ENCODE peak calls at places on chromosomes 7 and 10, in seven cellular contexts. One of them, this sample, is unnamed.

GRCh38 chr10:79601939-79602338 is 8.8 kb upstream of the SFTPA1 start:
- DNase-seq in HEK293T: no peak
- DNase-seq in SJCRH30: no peak
- DNase-seq in stimulated activated CD4-positive, alpha-beta T cell treated with anti-CD3 and anti-CD28 coated beads, Interleukin-4, amount 100 ng/mL, for 24 hours: no peak
- DNase-seq in M059J: no peak
- DNase-seq in natural killer cell treated with Interleukin-12 subunit alpha and Interleukin-12 subunit beta and Interleukin-15 and Interleukin-18, amount 100 ng/mL, for 72 hours: no peak
- DNase-seq in GM03348: no peak
- DNase-seq in this sample: no peak

GRCh38 chr10:114281461-114281860 is 42.4 kb downstream of the VWA2 start:
- DNase-seq in natural killer cell treated with Interleukin-12 subunit alpha and Interleukin-12 subunit beta and Interleukin-15 and Interleukin-18, amount 100 ng/mL, for 72 hours: no peak
- DNase-seq in M059J: no peak
- DNase-seq in stimulated activated CD4-positive, alpha-beta T cell treated with anti-CD3 and anti-CD28 coated beads, Interleukin-4, amount 100 ng/mL, for 24 hours: no peak
- DNase-seq in GM03348: no peak
- DNase-seq in HEK293T: no peak
- DNase-seq in SJCRH30: no peak
- DNase-seq in this sample: no peak

GRCh38 chr10:31739146-31739545 is 189.5 kb downstream of the ARHGAP12 start:
- DNase-seq in GM03348: no peak
- DNase-seq in stimulated activated CD4-positive, alpha-beta T cell treated with anti-CD3 and anti-CD28 coated beads, Interleukin-4, amount 100 ng/mL, for 24 hours: no peak
- DNase-seq in SJCRH30: no peak
- DNase-seq in HEK293T: no peak
- DNase-seq in M059J: no peak
- DNase-seq in natural killer cell treated with Interleukin-12 subunit alpha and Interleukin-12 subunit beta and Interleukin-15 and Interleukin-18, amount 100 ng/mL, for 72 hours: no peak
- DNase-seq in this sample: no peak

GRCh38 chr10:116001266-116001857 is 271.6 kb downstream of the GFRA1 start:
- DNase-seq in SJCRH30: no peak
- DNase-seq in M059J: peak; percentile 24
- DNase-seq in stimulated activated CD4-positive, alpha-beta T cell treated with anti-CD3 and anti-CD28 coated beads, Interleukin-4, amount 100 ng/mL, for 24 hours: no peak
- DNase-seq in natural killer cell treated with Interleukin-12 subunit alpha and Interleukin-12 subunit beta and Interleukin-15 and Interleukin-18, amount 100 ng/mL, for 72 hours: no peak
- DNase-seq in HEK293T: peak; percentile 37
- DNase-seq in GM03348: no peak
- DNase-seq in this sample: no peak

GRCh38 chr7:107658467-107658866 is 2.2 kb upstream of the SLC26A4 start:
- DNase-seq in HEK293T: no peak
- DNase-seq in M059J: no peak
- DNase-seq in GM03348: peak; percentile 9
- DNase-seq in SJCRH30: no peak
- DNase-seq in natural killer cell treated with Interleukin-12 subunit alpha and Interleukin-12 subunit beta and Interleukin-15 and Interleukin-18, amount 100 ng/mL, for 72 hours: no peak
- DNase-seq in stimulated activated CD4-positive, alpha-beta T cell treated with anti-CD3 and anti-CD28 coated beads, Interleukin-4, amount 100 ng/mL, for 24 hours: no peak
- DNase-seq in this sample: no peak

GRCh38 chr10:132533571-132534260 is 3.9 kb upstream of the INPP5A start:
- DNase-seq in GM03348: no peak
- DNase-seq in stimulated activated CD4-positive, alpha-beta T cell treated with anti-CD3 and anti-CD28 coated beads, Interleukin-4, amount 100 ng/mL, for 24 hours: no peak
- DNase-seq in M059J: no peak
- DNase-seq in SJCRH30: no peak
- DNase-seq in HEK293T: no peak
- DNase-seq in natural killer cell treated with Interleukin-12 subunit alpha and Interleukin-12 subunit beta and Interleukin-15 and Interleukin-18, amount 100 ng/mL, for 72 hours: peak; percentile 58
- DNase-seq in this sample: no peak

GRCh38 chr7:44793919-44794715 is 2.4 kb upstream of the PPIA start:
- DNase-seq in GM03348: no peak
- DNase-seq in HEK293T: no peak
- DNase-seq in M059J: peak; percentile 95
- DNase-seq in stimulated activated CD4-positive, alpha-beta T cell treated with anti-CD3 and anti-CD28 coated beads, Interleukin-4, amount 100 ng/mL, for 24 hours: no peak
- DNase-seq in natural killer cell treated with Interleukin-12 subunit alpha and Interleukin-12 subunit beta and Interleukin-15 and Interleukin-18, amount 100 ng/mL, for 72 hours: no peak
- DNase-seq in SJCRH30: no peak
- DNase-seq in this sample: no peak

GRCh38 chr10:132715791-132716680 is 69.9 kb downstream of the NKX6-2 start:
- DNase-seq in GM03348: no peak
- DNase-seq in stimulated activated CD4-positive, alpha-beta T cell treated with anti-CD3 and anti-CD28 coated beads, Interleukin-4, amount 100 ng/mL, for 24 hours: no peak
- DNase-seq in SJCRH30: no peak
- DNase-seq in M059J: no peak
- DNase-seq in HEK293T: no peak
- DNase-seq in natural killer cell treated with Interleukin-12 subunit alpha and Interleukin-12 subunit beta and Interleukin-15 and Interleukin-18, amount 100 ng/mL, for 72 hours: peak; percentile 32
- DNase-seq in this sample: peak; percentile 44

GRCh38 chr10:79465341-79465740 is 19.9 kb upstream of the ZCCHC24 start:
- DNase-seq in natural killer cell treated with Interleukin-12 subunit alpha and Interleukin-12 subunit beta and Interleukin-15 and Interleukin-18, amount 100 ng/mL, for 72 hours: no peak
- DNase-seq in SJCRH30: no peak
- DNase-seq in GM03348: no peak
- DNase-seq in stimulated activated CD4-positive, alpha-beta T cell treated with anti-CD3 and anti-CD28 coated beads, Interleukin-4, amount 100 ng/mL, for 24 hours: no peak
- DNase-seq in M059J: no peak
- DNase-seq in HEK293T: no peak
- DNase-seq in this sample: no peak

GRCh38 chr7:5216931-5217330 is 26.9 kb downstream of the WIPI2 start:
- DNase-seq in natural killer cell treated with Interleukin-12 subunit alpha and Interleukin-12 subunit beta and Interleukin-15 and Interleukin-18, amount 100 ng/mL, for 72 hours: no peak
- DNase-seq in M059J: no peak
- DNase-seq in HEK293T: no peak
- DNase-seq in GM03348: no peak
- DNase-seq in stimulated activated CD4-positive, alpha-beta T cell treated with anti-CD3 and anti-CD28 coated beads, Interleukin-4, amount 100 ng/mL, for 24 hours: no peak
- DNase-seq in SJCRH30: no peak
- DNase-seq in this sample: no peak

GRCh38 chr7:114533151-114533550 is 118.5 kb downstream of the FOXP2 start:
- DNase-seq in HEK293T: peak; percentile 4
- DNase-seq in stimulated activated CD4-positive, alpha-beta T cell treated with anti-CD3 and anti-CD28 coated beads, Interleukin-4, amount 100 ng/mL, for 24 hours: no peak
- DNase-seq in M059J: no peak
- DNase-seq in SJCRH30: peak; percentile 29
- DNase-seq in GM03348: no peak
- DNase-seq in natural killer cell treated with Interleukin-12 subunit alpha and Interleukin-12 subunit beta and Interleukin-15 and Interleukin-18, amount 100 ng/mL, for 72 hours: no peak
- DNase-seq in this sample: no peak

GRCh38 chr7:22563621-22564241 is 63.7 kb upstream of the STEAP1B start:
- DNase-seq in stimulated activated CD4-positive, alpha-beta T cell treated with anti-CD3 and anti-CD28 coated beads, Interleukin-4, amount 100 ng/mL, for 24 hours: peak; percentile 37
- DNase-seq in natural killer cell treated with Interleukin-12 subunit alpha and Interleukin-12 subunit beta and Interleukin-15 and Interleukin-18, amount 100 ng/mL, for 72 hours: no peak
- DNase-seq in HEK293T: no peak
- DNase-seq in SJCRH30: no peak
- DNase-seq in GM03348: peak; percentile 17
- DNase-seq in M059J: peak; percentile 93
- DNase-seq in this sample: peak; percentile 25

GRCh38 chr7:5266148-5267028 is 16.4 kb upstream of the SLC29A4 start:
- DNase-seq in natural killer cell treated with Interleukin-12 subunit alpha and Interleukin-12 subunit beta and Interleukin-15 and Interleukin-18, amount 100 ng/mL, for 72 hours: peak; percentile 20
- DNase-seq in HEK293T: no peak
- DNase-seq in stimulated activated CD4-positive, alpha-beta T cell treated with anti-CD3 and anti-CD28 coated beads, Interleukin-4, amount 100 ng/mL, for 24 hours: no peak
- DNase-seq in SJCRH30: peak; percentile 68
- DNase-seq in M059J: no peak
- DNase-seq in GM03348: no peak
- DNase-seq in this sample: no peak

GRCh38 chr7:55396386-55396785 is 31.2 kb downstream of the LANCL2 start:
- DNase-seq in SJCRH30: no peak
- DNase-seq in M059J: no peak
- DNase-seq in GM03348: no peak
- DNase-seq in HEK293T: no peak
- DNase-seq in stimulated activated CD4-positive, alpha-beta T cell treated with anti-CD3 and anti-CD28 coated beads, Interleukin-4, amount 100 ng/mL, for 24 hours: no peak
- DNase-seq in natural killer cell treated with Interleukin-12 subunit alpha and Interleukin-12 subunit beta and Interleukin-15 and Interleukin-18, amount 100 ng/mL, for 72 hours: no peak
- DNase-seq in this sample: no peak

GRCh38 chr7:110170762-110171161 is 920.2 kb upstream of the LRRN3 start:
- DNase-seq in HEK293T: no peak
- DNase-seq in natural killer cell treated with Interleukin-12 subunit alpha and Interleukin-12 subunit beta and Interleukin-15 and Interleukin-18, amount 100 ng/mL, for 72 hours: no peak
- DNase-seq in M059J: no peak
- DNase-seq in SJCRH30: no peak
- DNase-seq in stimulated activated CD4-positive, alpha-beta T cell treated with anti-CD3 and anti-CD28 coated beads, Interleukin-4, amount 100 ng/mL, for 24 hours: no peak
- DNase-seq in GM03348: no peak
- DNase-seq in this sample: no peak

GRCh38 chr10:11863353-11864105 is 40.4 kb downstream of the PROSER2 start:
- DNase-seq in SJCRH30: no peak
- DNase-seq in GM03348: no peak
- DNase-seq in HEK293T: no peak
- DNase-seq in M059J: no peak
- DNase-seq in natural killer cell treated with Interleukin-12 subunit alpha and Interleukin-12 subunit beta and Interleukin-15 and Interleukin-18, amount 100 ng/mL, for 72 hours: peak; percentile 73
- DNase-seq in stimulated activated CD4-positive, alpha-beta T cell treated with anti-CD3 and anti-CD28 coated beads, Interleukin-4, amount 100 ng/mL, for 24 hours: peak; percentile 70
- DNase-seq in this sample: no peak

GRCh38 chr10:80144302-80145131 is 12.0 kb downstream of the PLAC9 start:
- DNase-seq in GM03348: no peak
- DNase-seq in stimulated activated CD4-positive, alpha-beta T cell treated with anti-CD3 and anti-CD28 coated beads, Interleukin-4, amount 100 ng/mL, for 24 hours: peak; percentile 17
- DNase-seq in SJCRH30: no peak
- DNase-seq in HEK293T: no peak
- DNase-seq in natural killer cell treated with Interleukin-12 subunit alpha and Interleukin-12 subunit beta and Interleukin-15 and Interleukin-18, amount 100 ng/mL, for 72 hours: no peak
- DNase-seq in M059J: no peak
- DNase-seq in this sample: no peak

GRCh38 chr7:64946772-64947171 is 43.7 kb downstream of the ZNF273 start:
- DNase-seq in natural killer cell treated with Interleukin-12 subunit alpha and Interleukin-12 subunit beta and Interleukin-15 and Interleukin-18, amount 100 ng/mL, for 72 hours: no peak
- DNase-seq in GM03348: peak; percentile 19
- DNase-seq in SJCRH30: no peak
- DNase-seq in M059J: peak; percentile 27
- DNase-seq in HEK293T: peak; percentile 9
- DNase-seq in stimulated activated CD4-positive, alpha-beta T cell treated with anti-CD3 and anti-CD28 coated beads, Interleukin-4, amount 100 ng/mL, for 24 hours: peak; percentile 8
- DNase-seq in this sample: no peak

GRCh38 chr7:85125160-85125559 is 61.7 kb downstream of the SEMA3D start:
- DNase-seq in GM03348: no peak
- DNase-seq in HEK293T: no peak
- DNase-seq in natural killer cell treated with Interleukin-12 subunit alpha and Interleukin-12 subunit beta and Interleukin-15 and Interleukin-18, amount 100 ng/mL, for 72 hours: no peak
- DNase-seq in M059J: no peak
- DNase-seq in stimulated activated CD4-positive, alpha-beta T cell treated with anti-CD3 and anti-CD28 coated beads, Interleukin-4, amount 100 ng/mL, for 24 hours: no peak
- DNase-seq in SJCRH30: no peak
- DNase-seq in this sample: no peak

GRCh38 chr7:43880596-43880995 is 11.3 kb upstream of the MRPS24 start:
- DNase-seq in stimulated activated CD4-positive, alpha-beta T cell treated with anti-CD3 and anti-CD28 coated beads, Interleukin-4, amount 100 ng/mL, for 24 hours: no peak
- DNase-seq in SJCRH30: no peak
- DNase-seq in M059J: peak; percentile 89
- DNase-seq in HEK293T: no peak
- DNase-seq in natural killer cell treated with Interleukin-12 subunit alpha and Interleukin-12 subunit beta and Interleukin-15 and Interleukin-18, amount 100 ng/mL, for 72 hours: no peak
- DNase-seq in GM03348: no peak
- DNase-seq in this sample: no peak

GRCh38 chr10:131132681-131133080 is 178.8 kb downstream of the TCERG1L start:
- DNase-seq in GM03348: no peak
- DNase-seq in stimulated activated CD4-positive, alpha-beta T cell treated with anti-CD3 and anti-CD28 coated beads, Interleukin-4, amount 100 ng/mL, for 24 hours: no peak
- DNase-seq in natural killer cell treated with Interleukin-12 subunit alpha and Interleukin-12 subunit beta and Interleukin-15 and Interleukin-18, amount 100 ng/mL, for 72 hours: peak; percentile 18
- DNase-seq in HEK293T: no peak
- DNase-seq in SJCRH30: no peak
- DNase-seq in M059J: no peak
- DNase-seq in this sample: no peak

GRCh38 chr10:87054373-87055295 is 34.5 kb downstream of the FAM25A start:
- DNase-seq in GM03348: peak; percentile 73
- DNase-seq in natural killer cell treated with Interleukin-12 subunit alpha and Interleukin-12 subunit beta and Interleukin-15 and Interleukin-18, amount 100 ng/mL, for 72 hours: no peak
- DNase-seq in HEK293T: peak; percentile 12
- DNase-seq in SJCRH30: no peak
- DNase-seq in stimulated activated CD4-positive, alpha-beta T cell treated with anti-CD3 and anti-CD28 coated beads, Interleukin-4, amount 100 ng/mL, for 24 hours: no peak
- DNase-seq in M059J: peak; percentile 17
- DNase-seq in this sample: no peak

GRCh38 chr10:64288404-64288803 is 767.2 kb downstream of the REEP3 start:
- DNase-seq in HEK293T: no peak
- DNase-seq in SJCRH30: no peak
- DNase-seq in GM03348: no peak
- DNase-seq in M059J: no peak
- DNase-seq in natural killer cell treated with Interleukin-12 subunit alpha and Interleukin-12 subunit beta and Interleukin-15 and Interleukin-18, amount 100 ng/mL, for 72 hours: no peak
- DNase-seq in stimulated activated CD4-positive, alpha-beta T cell treated with anti-CD3 and anti-CD28 coated beads, Interleukin-4, amount 100 ng/mL, for 24 hours: no peak
- DNase-seq in this sample: no peak

GRCh38 chr10:17742918-17743317 is 9.1 kb upstream of the TMEM236 start:
- DNase-seq in natural killer cell treated with Interleukin-12 subunit alpha and Interleukin-12 subunit beta and Interleukin-15 and Interleukin-18, amount 100 ng/mL, for 72 hours: peak; percentile 68
- DNase-seq in M059J: peak; percentile 32
- DNase-seq in HEK293T: peak; percentile 64
- DNase-seq in stimulated activated CD4-positive, alpha-beta T cell treated with anti-CD3 and anti-CD28 coated beads, Interleukin-4, amount 100 ng/mL, for 24 hours: peak; percentile 75
- DNase-seq in GM03348: peak; percentile 71
- DNase-seq in SJCRH30: peak; percentile 45
- DNase-seq in this sample: no peak

GRCh38 chr7:47449810-47450586 is 131.9 kb downstream of the TNS3 start:
- DNase-seq in stimulated activated CD4-positive, alpha-beta T cell treated with anti-CD3 and anti-CD28 coated beads, Interleukin-4, amount 100 ng/mL, for 24 hours: no peak
- DNase-seq in M059J: peak; percentile 65
- DNase-seq in GM03348: peak; percentile 75
- DNase-seq in SJCRH30: no peak
- DNase-seq in HEK293T: no peak
- DNase-seq in natural killer cell treated with Interleukin-12 subunit alpha and Interleukin-12 subunit beta and Interleukin-15 and Interleukin-18, amount 100 ng/mL, for 72 hours: no peak
- DNase-seq in this sample: no peak

GRCh38 chr7:12017046-12017445 is 185.0 kb upstream of the THSD7A start:
- DNase-seq in HEK293T: no peak
- DNase-seq in SJCRH30: no peak
- DNase-seq in GM03348: no peak
- DNase-seq in stimulated activated CD4-positive, alpha-beta T cell treated with anti-CD3 and anti-CD28 coated beads, Interleukin-4, amount 100 ng/mL, for 24 hours: no peak
- DNase-seq in M059J: no peak
- DNase-seq in natural killer cell treated with Interleukin-12 subunit alpha and Interleukin-12 subunit beta and Interleukin-15 and Interleukin-18, amount 100 ng/mL, for 72 hours: no peak
- DNase-seq in this sample: no peak

GRCh38 chr7:122199171-122199570 is 55.1 kb upstream of the AASS start:
- DNase-seq in stimulated activated CD4-positive, alpha-beta T cell treated with anti-CD3 and anti-CD28 coated beads, Interleukin-4, amount 100 ng/mL, for 24 hours: no peak
- DNase-seq in GM03348: no peak
- DNase-seq in natural killer cell treated with Interleukin-12 subunit alpha and Interleukin-12 subunit beta and Interleukin-15 and Interleukin-18, amount 100 ng/mL, for 72 hours: no peak
- DNase-seq in M059J: no peak
- DNase-seq in HEK293T: no peak
- DNase-seq in SJCRH30: no peak
- DNase-seq in this sample: no peak

GRCh38 chr10:11108356-11108755 is 90.7 kb downstream of the CELF2 start:
- DNase-seq in GM03348: no peak
- DNase-seq in stimulated activated CD4-positive, alpha-beta T cell treated with anti-CD3 and anti-CD28 coated beads, Interleukin-4, amount 100 ng/mL, for 24 hours: no peak
- DNase-seq in M059J: no peak
- DNase-seq in SJCRH30: no peak
- DNase-seq in natural killer cell treated with Interleukin-12 subunit alpha and Interleukin-12 subunit beta and Interleukin-15 and Interleukin-18, amount 100 ng/mL, for 72 hours: no peak
- DNase-seq in HEK293T: no peak
- DNase-seq in this sample: no peak

GRCh38 chr10:24716295-24716694 is 7.4 kb downstream of the ARHGAP21 start:
- DNase-seq in M059J: no peak
- DNase-seq in stimulated activated CD4-positive, alpha-beta T cell treated with anti-CD3 and anti-CD28 coated beads, Interleukin-4, amount 100 ng/mL, for 24 hours: no peak
- DNase-seq in SJCRH30: no peak
- DNase-seq in natural killer cell treated with Interleukin-12 subunit alpha and Interleukin-12 subunit beta and Interleukin-15 and Interleukin-18, amount 100 ng/mL, for 72 hours: no peak
- DNase-seq in GM03348: no peak
- DNase-seq in HEK293T: no peak
- DNase-seq in this sample: no peak

GRCh38 chr10:132924046-132924952 is 18.1 kb downstream of the CFAP46 start:
- DNase-seq in M059J: no peak
- DNase-seq in stimulated activated CD4-positive, alpha-beta T cell treated with anti-CD3 and anti-CD28 coated beads, Interleukin-4, amount 100 ng/mL, for 24 hours: no peak
- DNase-seq in GM03348: no peak
- DNase-seq in HEK293T: no peak
- DNase-seq in SJCRH30: no peak
- DNase-seq in natural killer cell treated with Interleukin-12 subunit alpha and Interleukin-12 subunit beta and Interleukin-15 and Interleukin-18, amount 100 ng/mL, for 72 hours: peak; percentile 51
- DNase-seq in this sample: no peak

GRCh38 chr7:17234398-17235021 is 63.9 kb upstream of the AHR start:
- DNase-seq in HEK293T: no peak
- DNase-seq in M059J: peak; percentile 99
- DNase-seq in SJCRH30: no peak
- DNase-seq in natural killer cell treated with Interleukin-12 subunit alpha and Interleukin-12 subunit beta and Interleukin-15 and Interleukin-18, amount 100 ng/mL, for 72 hours: peak; percentile 84
- DNase-seq in stimulated activated CD4-positive, alpha-beta T cell treated with anti-CD3 and anti-CD28 coated beads, Interleukin-4, amount 100 ng/mL, for 24 hours: peak; percentile 76
- DNase-seq in GM03348: peak; percentile 83
- DNase-seq in this sample: no peak

GRCh38 chr10:113322843-113323242 is 230.0 kb upstream of the HABP2 start:
- DNase-seq in natural killer cell treated with Interleukin-12 subunit alpha and Interleukin-12 subunit beta and Interleukin-15 and Interleukin-18, amount 100 ng/mL, for 72 hours: no peak
- DNase-seq in HEK293T: no peak
- DNase-seq in stimulated activated CD4-positive, alpha-beta T cell treated with anti-CD3 and anti-CD28 coated beads, Interleukin-4, amount 100 ng/mL, for 24 hours: no peak
- DNase-seq in SJCRH30: no peak
- DNase-seq in M059J: no peak
- DNase-seq in GM03348: no peak
- DNase-seq in this sample: no peak

GRCh38 chr7:149209518-149210269 is 14.3 kb downstream of the ZNF282 start:
- DNase-seq in HEK293T: peak; percentile 87
- DNase-seq in stimulated activated CD4-positive, alpha-beta T cell treated with anti-CD3 and anti-CD28 coated beads, Interleukin-4, amount 100 ng/mL, for 24 hours: peak; percentile 86
- DNase-seq in natural killer cell treated with Interleukin-12 subunit alpha and Interleukin-12 subunit beta and Interleukin-15 and Interleukin-18, amount 100 ng/mL, for 72 hours: no peak
- DNase-seq in M059J: peak; percentile 67
- DNase-seq in SJCRH30: peak; percentile 60
- DNase-seq in GM03348: peak; percentile 53
- DNase-seq in this sample: no peak

GRCh38 chr10:22682237-22683192 is 31.9 kb downstream of the PIP4K2A start:
- DNase-seq in M059J: peak; percentile 81
- DNase-seq in natural killer cell treated with Interleukin-12 subunit alpha and Interleukin-12 subunit beta and Interleukin-15 and Interleukin-18, amount 100 ng/mL, for 72 hours: peak; percentile 72
- DNase-seq in SJCRH30: no peak
- DNase-seq in HEK293T: no peak
- DNase-seq in stimulated activated CD4-positive, alpha-beta T cell treated with anti-CD3 and anti-CD28 coated beads, Interleukin-4, amount 100 ng/mL, for 24 hours: peak; percentile 49
- DNase-seq in GM03348: peak; percentile 11
- DNase-seq in this sample: no peak

GRCh38 chr7:29806131-29806792 is at the start of gene WIPF3:
- DNase-seq in natural killer cell treated with Interleukin-12 subunit alpha and Interleukin-12 subunit beta and Interleukin-15 and Interleukin-18, amount 100 ng/mL, for 72 hours: no peak
- DNase-seq in GM03348: peak; percentile 53
- DNase-seq in SJCRH30: no peak
- DNase-seq in stimulated activated CD4-positive, alpha-beta T cell treated with anti-CD3 and anti-CD28 coated beads, Interleukin-4, amount 100 ng/mL, for 24 hours: no peak
- DNase-seq in M059J: no peak
- DNase-seq in HEK293T: peak; percentile 65
- DNase-seq in this sample: no peak

GRCh38 chr10:69732826-69733150 is 68.9 kb upstream of the COL13A1 start:
- DNase-seq in M059J: no peak
- DNase-seq in SJCRH30: no peak
- DNase-seq in stimulated activated CD4-positive, alpha-beta T cell treated with anti-CD3 and anti-CD28 coated beads, Interleukin-4, amount 100 ng/mL, for 24 hours: no peak
- DNase-seq in HEK293T: no peak
- DNase-seq in GM03348: no peak
- DNase-seq in natural killer cell treated with Interleukin-12 subunit alpha and Interleukin-12 subunit beta and Interleukin-15 and Interleukin-18, amount 100 ng/mL, for 72 hours: no peak
- DNase-seq in this sample: no peak

GRCh38 chr7:35185908-35186731 is 67.8 kb downstream of the TBX20 start:
- DNase-seq in stimulated activated CD4-positive, alpha-beta T cell treated with anti-CD3 and anti-CD28 coated beads, Interleukin-4, amount 100 ng/mL, for 24 hours: no peak
- DNase-seq in M059J: peak; percentile 87
- DNase-seq in HEK293T: no peak
- DNase-seq in GM03348: peak; percentile 5
- DNase-seq in SJCRH30: peak; percentile 61
- DNase-seq in natural killer cell treated with Interleukin-12 subunit alpha and Interleukin-12 subunit beta and Interleukin-15 and Interleukin-18, amount 100 ng/mL, for 72 hours: no peak
- DNase-seq in this sample: peak; percentile 70

GRCh38 chr10:6838118-6838517 is 258.0 kb upstream of the PRKCQ start:
- DNase-seq in SJCRH30: peak; percentile 5
- DNase-seq in M059J: peak; percentile 7
- DNase-seq in GM03348: no peak
- DNase-seq in stimulated activated CD4-positive, alpha-beta T cell treated with anti-CD3 and anti-CD28 coated beads, Interleukin-4, amount 100 ng/mL, for 24 hours: no peak
- DNase-seq in natural killer cell treated with Interleukin-12 subunit alpha and Interleukin-12 subunit beta and Interleukin-15 and Interleukin-18, amount 100 ng/mL, for 72 hours: no peak
- DNase-seq in HEK293T: peak; percentile 26
- DNase-seq in this sample: no peak